ENCODE peak calls at places on chromosome 9, in six cellular contexts. K is HepG2, R is SK-N-SH, C is GM12878, V is H1, U is HCT116. Q is an unnamed sample.

GRCh38 chr9:4113711-4114110 is 186.2 kb downstream of the GLIS3 start:
- DNase-seq in R (no peak), K (no peak), C (no peak), V (no peak), U (no peak), Q (no peak)

GRCh38 chr9:135077497-135078200 is 9.8 kb upstream of the OLFM1 start:
- DNase-seq in C (no peak), R (no peak), U (no peak), K (no peak), V (peak; percentile 88), Q (peak; percentile 61)

GRCh38 chr9:119802621-119803020 is 433.4 kb upstream of the BRINP1 start:
- DNase-seq in U (no peak), V (peak; percentile 47), R (no peak), C (no peak), K (no peak), Q (no peak)

GRCh38 chr9:112061152-112061740 is 113.9 kb downstream of the SUSD1 start:
- DNase-seq in R (peak; percentile 22), V (no peak), U (peak; percentile 61), C (peak; percentile 75), K (peak; percentile 56), Q (no peak)

GRCh38 chr9:17802249-17802857 is 223.5 kb downstream of the SH3GL2 start:
- DNase-seq in K (no peak), U (no peak), R (peak; percentile 10), V (no peak), C (no peak), Q (no peak)

GRCh38 chr9:121906074-121906520 is 187.0 kb downstream of the TTLL11 start:
- DNase-seq in K (no peak), C (no peak), U (no peak), V (no peak), R (no peak), Q (no peak)

GRCh38 chr9:86487222-86487841 is 133.1 kb upstream of the TUT7 start:
- DNase-seq in R (peak; percentile 59), C (no peak), U (peak; percentile 31), K (peak; percentile 23), V (no peak), Q (peak; percentile 23)

GRCh38 chr9:95644377-95644776 is 127.6 kb upstream of the PTCH1 start:
- DNase-seq in V (no peak), K (no peak), U (no peak), R (no peak), C (no peak), Q (no peak)

GRCh38 chr9:91062281-91062680 is 260.7 kb downstream of the SYK start:
- DNase-seq in U (no peak), R (no peak), C (no peak), K (no peak), V (peak; percentile 36), Q (no peak)

GRCh38 chr9:93996367-93996766 is 41.2 kb upstream of the BARX1 start:
- DNase-seq in R (no peak), C (no peak), K (no peak), U (no peak), V (no peak), Q (no peak)

GRCh38 chr9:108100571-108100970 is 611.0 kb upstream of the KLF4 start:
- DNase-seq in C (no peak), U (no peak), V (no peak), R (no peak), K (no peak), Q (no peak)

GRCh38 chr9:86902606-86903460 is 44.5 kb downstream of the GAS1 start:
- DNase-seq in V (peak; percentile 60), R (peak; percentile 26), K (no peak), U (no peak), C (no peak), Q (peak; percentile 28)

GRCh38 chr9:89370593-89370992 is 52.3 kb downstream of the SECISBP2 start:
- DNase-seq in V (no peak), C (no peak), R (no peak), U (no peak), K (no peak), Q (no peak)

GRCh38 chr9:72476617-72477375 is 44.6 kb upstream of the TMC1 start:
- DNase-seq in K (peak; percentile 63), C (no peak), V (no peak), R (no peak), U (peak; percentile 98), Q (no peak)

GRCh38 chr9:94603259-94603776 is 9.7 kb upstream of the FBP2 start:
- DNase-seq in U (peak; percentile 62), V (peak; percentile 95), R (peak; percentile 85), K (peak; percentile 62), C (peak; percentile 16), Q (peak; percentile 54)

GRCh38 chr9:123312306-123312877 is 43.6 kb upstream of the CRB2 start:
- DNase-seq in U (no peak), V (no peak), R (no peak), K (no peak), C (no peak), Q (no peak)

GRCh38 chr9:97179616-97180015 is 127.8 kb upstream of the CCDC180 start:
- DNase-seq in U (no peak), R (no peak), V (no peak), K (no peak), C (no peak), Q (no peak)

GRCh38 chr9:92439921-92440750 is 15.9 kb upstream of the OMD start:
- DNase-seq in K (no peak), U (no peak), R (no peak), V (no peak), C (no peak), Q (no peak)
- TF ChIP-seq YY1 in K (no peak), U (no peak), R (no peak), V (no peak), C (no peak), Q (no peak)

GRCh38 chr9:114060711-114061110 is 17.4 kb downstream of the AMBP start:
- DNase-seq in C (no peak), U (no peak), K (no peak), V (peak; percentile 45), R (no peak), Q (no peak)

GRCh38 chr9:114058688-114059046 is 19.4 kb downstream of the AMBP start:
- DNase-seq in K (peak; percentile 23), R (no peak), V (peak; percentile 40), U (no peak), C (no peak), Q (no peak)

GRCh38 chr9:114057161-114057560 is 20.9 kb downstream of the AMBP start:
- DNase-seq in C (no peak), R (no peak), V (no peak), U (no peak), K (no peak), Q (no peak)

GRCh38 chr9:114060070-114060469 is 18.0 kb downstream of the AMBP start:
- DNase-seq in C (no peak), K (no peak), V (peak; percentile 31), U (no peak), R (no peak), Q (no peak)

GRCh38 chr9:114059047-114059803 is 18.9 kb downstream of the AMBP start:
- DNase-seq in U (no peak), R (no peak), K (peak; percentile 29), C (no peak), V (no peak), Q (no peak)
- H3K9ac ChIP-seq in U (no peak overlapping the region), R (no peak overlapping the region), K (no peak overlapping the region), C (no peak overlapping the region), V (no peak overlapping the region), Q (no peak overlapping the region)

DNA sequence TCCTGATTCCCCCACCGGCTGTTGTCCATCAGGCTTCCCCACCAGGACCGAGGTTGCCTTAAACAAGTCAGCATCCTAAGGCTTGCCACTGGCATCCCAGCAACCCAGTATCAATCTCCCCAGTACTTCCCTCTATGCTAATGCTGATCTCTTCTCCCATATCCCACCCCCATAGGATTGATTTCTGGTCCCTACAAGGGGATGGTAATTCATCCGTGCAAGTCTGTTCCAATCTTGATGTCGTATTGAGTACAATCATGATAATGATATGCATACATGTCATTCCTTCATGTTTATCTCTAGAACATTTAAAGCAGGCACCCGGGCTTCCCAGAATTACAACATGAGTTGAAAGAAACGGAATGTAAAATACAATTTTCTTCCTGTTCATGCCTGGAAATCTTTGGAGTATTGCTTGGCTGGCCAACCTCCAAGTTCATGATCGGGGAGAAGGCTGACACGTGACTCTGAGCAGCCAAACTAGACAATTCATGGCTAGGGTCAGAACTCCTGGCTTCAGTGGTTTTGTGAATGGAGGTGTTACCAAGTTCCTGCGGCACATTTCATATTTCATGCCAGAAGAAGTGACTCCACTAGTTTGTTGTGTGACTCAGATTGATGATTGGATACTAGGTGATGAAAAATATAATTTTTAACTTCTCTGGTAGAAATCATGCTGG is 66.7 kb downstream of the C9orf152 start:
- DNase-seq in R (no peak), K (no peak), C (no peak), V (no peak), U (no peak), Q (no peak)
- TF ChIP-seq YY1 in R (no peak), K (no peak), C (no peak), V (no peak), U (no peak), Q (no peak)

GRCh38 chr9:973295-973842 is 3.1 kb upstream of the DMRT3 start:
- DNase-seq in U (no peak), V (no peak), R (no peak), K (no peak), C (no peak), Q (no peak)
- H3K9ac ChIP-seq in U (no peak overlapping the region), V (no peak overlapping the region), R (no peak overlapping the region), K (no peak overlapping the region), C (no peak overlapping the region), Q (no peak overlapping the region)

GRCh38 chr9:9790216-9790872 is 822.5 kb downstream of the PTPRD start:
- DNase-seq in K (peak; percentile 45), C (no peak), R (peak; percentile 43), U (no peak), V (no peak), Q (peak; percentile 39)
- TF ChIP-seq YY1 in K (no peak), C (no peak), R (no peak), U (no peak), V (no peak), Q (no peak)

Q was measured in NT2/D1.